ENCODE peak calls at places on chromosomes 13 and 19, in eight cellular contexts. One of them, this sample, is unnamed.

GRCh38 chr13:105050696-105051095 is 1484.8 kb downstream of the EFNB2 start:
- DNase-seq in gastrocnemius medialis: no peak
- DNase-seq in transverse colon: no peak
- DNase-seq in keratinocyte: no peak
- DNase-seq in cardiac muscle cell: peak; percentile 1
- DNase-seq in fibroblast of pulmonary artery: peak; percentile 9
- DNase-seq in heart left ventricle: no peak
- DNase-seq in coronary artery: no peak
- DNase-seq in this sample: no peak

GRCh38 chr19:34678085-34678412 is 571 bp downstream of the ZNF302 start:
- DNase-seq in gastrocnemius medialis: no peak
- DNase-seq in transverse colon: no peak
- DNase-seq in keratinocyte: no peak
- DNase-seq in cardiac muscle cell: no peak
- DNase-seq in fibroblast of pulmonary artery: no peak
- DNase-seq in heart left ventricle: no peak
- DNase-seq in coronary artery: no peak
- DNase-seq in this sample: no peak

GRCh38 chr19:40786060-40787037 is 8.3 kb downstream of the RAB4B start:
- DNase-seq in gastrocnemius medialis: no peak
- DNase-seq in transverse colon: no peak
- DNase-seq in keratinocyte: no peak
- DNase-seq in cardiac muscle cell: no peak
- DNase-seq in fibroblast of pulmonary artery: no peak
- DNase-seq in heart left ventricle: no peak
- DNase-seq in coronary artery: no peak
- DNase-seq in this sample: no peak

GRCh38 chr13:27374650-27375049 is 49.8 kb upstream of the GTF3A start:
- DNase-seq in gastrocnemius medialis: peak; percentile 23
- DNase-seq in transverse colon: peak; percentile 77
- DNase-seq in keratinocyte: peak; percentile 32
- DNase-seq in cardiac muscle cell: peak; percentile 86
- DNase-seq in fibroblast of pulmonary artery: peak; percentile 87
- DNase-seq in heart left ventricle: peak; percentile 47
- DNase-seq in coronary artery: no peak
- DNase-seq in this sample: peak; percentile 70

GRCh38 chr19:14271830-14272229 is 65.9 kb upstream of the ADGRL1 start:
- DNase-seq in gastrocnemius medialis: no peak
- DNase-seq in transverse colon: no peak
- DNase-seq in keratinocyte: no peak
- DNase-seq in cardiac muscle cell: no peak
- DNase-seq in fibroblast of pulmonary artery: no peak
- DNase-seq in heart left ventricle: no peak
- DNase-seq in coronary artery: no peak
- DNase-seq in this sample: no peak

GRCh38 chr13:30466358-30466714 is 600 bp upstream of the HMGB1 start:
- DNase-seq in gastrocnemius medialis: no peak
- DNase-seq in transverse colon: no peak
- DNase-seq in keratinocyte: no peak
- DNase-seq in cardiac muscle cell: no peak
- DNase-seq in fibroblast of pulmonary artery: no peak
- DNase-seq in heart left ventricle: no peak
- DNase-seq in coronary artery: no peak
- DNase-seq in this sample: peak; percentile 65

GRCh38 chr19:17765069-17765618 is 13.9 kb downstream of the FCHO1 start:
- DNase-seq in gastrocnemius medialis: peak; percentile 25
- DNase-seq in transverse colon: peak; percentile 86
- DNase-seq in keratinocyte: no peak
- DNase-seq in cardiac muscle cell: no peak
- DNase-seq in fibroblast of pulmonary artery: no peak
- DNase-seq in heart left ventricle: peak; percentile 60
- DNase-seq in coronary artery: no peak
- DNase-seq in this sample: no peak

GRCh38 chr13:50208826-50209335 is 193.6 kb downstream of the KCNRG start:
- DNase-seq in gastrocnemius medialis: no peak
- DNase-seq in transverse colon: peak; percentile 21
- DNase-seq in keratinocyte: no peak
- DNase-seq in cardiac muscle cell: peak; percentile 92
- DNase-seq in fibroblast of pulmonary artery: peak; percentile 93
- DNase-seq in heart left ventricle: peak; percentile 54
- DNase-seq in coronary artery: no peak
- DNase-seq in this sample: no peak

GRCh38 chr13:68304287-68304893 is 1074.3 kb upstream of the PCDH9 start:
- DNase-seq in gastrocnemius medialis: no peak
- DNase-seq in transverse colon: no peak
- DNase-seq in keratinocyte: no peak
- DNase-seq in cardiac muscle cell: peak; percentile 3
- DNase-seq in fibroblast of pulmonary artery: peak; percentile 19
- DNase-seq in heart left ventricle: no peak
- DNase-seq in coronary artery: no peak
- DNase-seq in this sample: no peak

GRCh38 chr19:9741476-9742171 is 26.9 kb downstream of the ZNF846 start:
- DNase-seq in gastrocnemius medialis: no peak
- DNase-seq in transverse colon: no peak
- DNase-seq in keratinocyte: no peak
- DNase-seq in cardiac muscle cell: no peak
- DNase-seq in fibroblast of pulmonary artery: no peak
- DNase-seq in heart left ventricle: no peak
- DNase-seq in coronary artery: no peak
- DNase-seq in this sample: no peak

GRCh38 chr19:10797541-10798256 is 38.3 kb downstream of the TMED1 start:
- DNase-seq in gastrocnemius medialis: no peak
- DNase-seq in transverse colon: no peak
- DNase-seq in keratinocyte: no peak
- DNase-seq in cardiac muscle cell: no peak
- DNase-seq in fibroblast of pulmonary artery: peak; percentile 49
- DNase-seq in heart left ventricle: no peak
- DNase-seq in coronary artery: no peak
- DNase-seq in this sample: peak; percentile 99

GRCh38 chr19:49553451-49554271 is 25.9 kb downstream of the RCN3 start:
- DNase-seq in gastrocnemius medialis: no peak
- DNase-seq in transverse colon: peak; percentile 70
- DNase-seq in keratinocyte: peak; percentile 78
- DNase-seq in cardiac muscle cell: peak; percentile 44
- DNase-seq in fibroblast of pulmonary artery: peak; percentile 53
- DNase-seq in heart left ventricle: no peak
- DNase-seq in coronary artery: no peak
- DNase-seq in this sample: peak; percentile 81

GRCh38 chr13:78972561-78972960 is 313.6 kb upstream of the OBI1 start:
- DNase-seq in gastrocnemius medialis: no peak
- DNase-seq in transverse colon: no peak
- DNase-seq in keratinocyte: no peak
- DNase-seq in cardiac muscle cell: no peak
- DNase-seq in fibroblast of pulmonary artery: no peak
- DNase-seq in heart left ventricle: no peak
- DNase-seq in coronary artery: no peak
- DNase-seq in this sample: no peak

GRCh38 chr13:93450226-93450625 is 223.6 kb downstream of the GPC6 start:
- DNase-seq in gastrocnemius medialis: no peak
- DNase-seq in transverse colon: no peak
- DNase-seq in keratinocyte: no peak
- DNase-seq in cardiac muscle cell: peak; percentile 80
- DNase-seq in fibroblast of pulmonary artery: peak; percentile 59
- DNase-seq in heart left ventricle: no peak
- DNase-seq in coronary artery: no peak
- DNase-seq in this sample: no peak

GRCh38 chr19:5803441-5803751 is 1.5 kb upstream of the NRTN start:
- DNase-seq in gastrocnemius medialis: no peak
- DNase-seq in transverse colon: no peak
- DNase-seq in keratinocyte: no peak
- DNase-seq in cardiac muscle cell: no peak
- DNase-seq in fibroblast of pulmonary artery: no peak
- DNase-seq in heart left ventricle: no peak
- DNase-seq in coronary artery: no peak
- DNase-seq in this sample: no peak
- TF ChIP-seq CTCF in gastrocnemius medialis: no peak
- TF ChIP-seq CTCF in transverse colon: no peak
- TF ChIP-seq CTCF in keratinocyte: no peak
- TF ChIP-seq CTCF in cardiac muscle cell: no peak
- TF ChIP-seq CTCF in fibroblast of pulmonary artery: no peak
- TF ChIP-seq CTCF in heart left ventricle: no peak
- TF ChIP-seq CTCF in coronary artery: no peak
- TF ChIP-seq CTCF in this sample: no peak

GRCh38 chr19:38264486-38265212 is at the start of gene SPINT2:
- DNase-seq in gastrocnemius medialis: no peak
- DNase-seq in transverse colon: no peak
- DNase-seq in keratinocyte: peak; percentile 73
- DNase-seq in cardiac muscle cell: no peak
- DNase-seq in fibroblast of pulmonary artery: no peak
- DNase-seq in heart left ventricle: no peak
- DNase-seq in coronary artery: no peak
- DNase-seq in this sample: peak; percentile 68
- TF ChIP-seq CTCF in gastrocnemius medialis: no peak
- TF ChIP-seq CTCF in transverse colon: no peak
- TF ChIP-seq CTCF in keratinocyte: no peak
- TF ChIP-seq CTCF in cardiac muscle cell: no peak
- TF ChIP-seq CTCF in fibroblast of pulmonary artery: no peak
- TF ChIP-seq CTCF in heart left ventricle: no peak
- TF ChIP-seq CTCF in coronary artery: no peak
- TF ChIP-seq CTCF in this sample: no peak

GRCh38 chr13:73722120-73722519 is 412.1 kb downstream of the KLF12 start:
- DNase-seq in gastrocnemius medialis: no peak
- DNase-seq in transverse colon: no peak
- DNase-seq in keratinocyte: peak; percentile 62
- DNase-seq in cardiac muscle cell: peak; percentile 49
- DNase-seq in fibroblast of pulmonary artery: peak; percentile 52
- DNase-seq in heart left ventricle: no peak
- DNase-seq in coronary artery: no peak
- DNase-seq in this sample: peak; percentile 31
- TF ChIP-seq CTCF in gastrocnemius medialis: no peak
- TF ChIP-seq CTCF in transverse colon: no peak
- TF ChIP-seq CTCF in keratinocyte: peak; percentile 53
- TF ChIP-seq CTCF in cardiac muscle cell: peak; percentile 38
- TF ChIP-seq CTCF in fibroblast of pulmonary artery: peak; percentile 46
- TF ChIP-seq CTCF in heart left ventricle: no peak
- TF ChIP-seq CTCF in coronary artery: no peak
- TF ChIP-seq CTCF in this sample: no peak

DNA sequence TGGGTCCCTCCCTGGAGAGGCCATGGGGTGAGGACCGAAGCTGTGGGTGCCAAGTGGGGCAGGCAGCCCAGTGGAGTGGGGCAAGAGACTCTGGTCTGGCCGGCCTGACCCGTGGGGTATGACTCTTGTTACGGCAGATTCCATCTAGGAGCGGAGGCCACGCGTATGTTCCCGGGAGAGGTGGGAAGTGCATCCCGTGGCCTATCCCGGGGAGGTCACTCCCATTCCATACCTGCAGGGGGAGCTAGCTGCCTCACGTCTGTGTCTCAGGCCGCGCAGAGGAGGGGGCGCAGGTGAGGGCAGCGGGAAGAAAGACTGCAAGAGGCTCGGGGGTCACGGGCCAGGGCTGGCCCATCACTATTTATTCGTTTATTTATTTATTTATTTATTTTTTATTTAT is 4.9 kb downstream of the CSNK1G2 start:
- DNase-seq in gastrocnemius medialis: no peak
- DNase-seq in transverse colon: peak; percentile 65
- DNase-seq in keratinocyte: no peak
- DNase-seq in cardiac muscle cell: peak; percentile 29
- DNase-seq in fibroblast of pulmonary artery: peak; percentile 25
- DNase-seq in heart left ventricle: peak; percentile 49
- DNase-seq in coronary artery: no peak
- DNase-seq in this sample: peak; percentile 42
- TF ChIP-seq CTCF in gastrocnemius medialis: peak; percentile 36
- TF ChIP-seq CTCF in transverse colon: peak; percentile 63
- TF ChIP-seq CTCF in keratinocyte: peak; percentile 53
- TF ChIP-seq CTCF in cardiac muscle cell: peak; percentile 55
- TF ChIP-seq CTCF in fibroblast of pulmonary artery: peak; percentile 49
- TF ChIP-seq CTCF in heart left ventricle: peak; percentile 51
- TF ChIP-seq CTCF in coronary artery: no peak
- TF ChIP-seq CTCF in this sample: peak; percentile 88

DNA sequence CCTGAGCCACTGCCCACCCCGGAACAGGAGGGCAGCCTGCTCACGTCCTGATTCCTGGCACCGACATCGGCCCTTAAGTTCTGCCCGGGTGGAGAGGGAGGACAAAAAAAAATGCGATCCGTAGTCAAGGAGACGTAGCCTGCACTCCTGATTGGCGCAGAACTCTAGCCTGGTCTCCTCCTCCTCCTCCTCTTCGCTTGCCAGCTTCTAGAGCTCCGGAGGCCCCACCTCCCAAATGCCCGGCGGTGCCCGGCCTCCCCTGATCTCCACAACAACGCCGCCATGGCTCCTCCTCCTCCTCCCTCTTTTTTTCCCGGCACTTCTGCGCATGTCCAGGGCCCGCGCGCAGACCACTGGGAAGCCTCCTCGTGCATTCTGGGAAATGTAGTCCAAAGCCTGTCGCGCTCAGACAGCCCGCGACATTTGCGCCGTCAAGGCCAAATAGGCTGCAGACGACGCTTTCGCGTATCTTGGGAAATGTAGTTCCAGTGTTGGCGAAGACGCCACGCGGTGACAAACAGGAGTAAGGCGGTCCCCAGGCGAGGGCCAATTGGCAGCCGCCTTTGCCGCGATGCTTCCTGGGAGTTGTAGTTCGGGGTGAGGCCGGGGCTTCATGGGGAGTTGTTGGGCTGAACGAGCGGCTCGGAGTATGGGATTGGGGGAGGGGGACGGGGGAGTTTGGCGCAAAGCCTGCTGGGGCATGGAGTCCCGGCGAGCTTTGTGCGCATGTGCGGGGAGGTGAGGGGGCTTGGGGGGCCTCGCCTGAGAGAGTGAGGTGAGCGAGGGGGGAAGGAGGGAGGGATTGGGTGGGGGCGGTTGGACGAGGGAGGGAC is at the start of gene ZNF444:
- DNase-seq in gastrocnemius medialis: peak; percentile 98
- DNase-seq in transverse colon: peak; percentile 100
- DNase-seq in keratinocyte: peak; percentile 93
- DNase-seq in cardiac muscle cell: peak; percentile 100
- DNase-seq in fibroblast of pulmonary artery: peak; percentile 100
- DNase-seq in heart left ventricle: peak; percentile 99
- DNase-seq in coronary artery: peak; percentile 100
- DNase-seq in this sample: peak; percentile 99
- TF ChIP-seq CTCF in gastrocnemius medialis: no peak
- TF ChIP-seq CTCF in transverse colon: no peak
- TF ChIP-seq CTCF in keratinocyte: no peak
- TF ChIP-seq CTCF in cardiac muscle cell: no peak
- TF ChIP-seq CTCF in fibroblast of pulmonary artery: no peak
- TF ChIP-seq CTCF in heart left ventricle: no peak
- TF ChIP-seq CTCF in coronary artery: no peak
- TF ChIP-seq CTCF in this sample: no peak

DNA sequence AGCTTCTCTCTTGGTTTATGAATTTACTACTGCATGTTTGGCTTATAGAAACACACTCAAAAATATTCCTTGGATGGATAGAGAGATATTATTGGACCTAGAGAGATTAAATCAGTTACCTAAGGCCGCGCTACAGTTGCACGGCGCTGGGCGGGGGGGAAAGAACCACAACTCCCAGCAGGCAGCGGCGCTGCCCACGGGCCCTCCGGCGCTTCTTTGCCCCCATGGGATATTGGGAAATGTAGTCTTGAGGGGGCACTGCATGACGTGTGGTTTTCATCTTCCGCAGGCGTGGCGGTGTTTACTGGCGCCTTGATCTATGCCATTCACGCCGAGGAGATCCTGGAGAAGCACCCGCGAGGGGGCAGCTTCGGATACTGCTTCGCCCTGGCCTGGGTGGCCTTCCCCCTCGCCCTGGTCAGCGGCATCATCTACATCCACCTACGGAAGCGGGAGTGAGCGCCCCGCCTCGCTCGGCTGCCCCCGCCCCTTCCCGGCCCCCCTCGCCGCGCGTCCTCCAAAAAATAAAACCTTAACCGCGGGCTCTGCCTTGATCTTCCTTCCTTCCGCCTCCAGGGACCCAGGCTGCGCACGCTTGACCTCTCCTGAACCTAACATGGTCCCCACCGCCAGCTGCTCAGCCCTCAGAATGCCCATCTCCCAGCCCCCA is 4.8 kb downstream of the EMP3 start:
- DNase-seq in gastrocnemius medialis: peak; percentile 17
- DNase-seq in transverse colon: peak; percentile 89
- DNase-seq in keratinocyte: no peak
- DNase-seq in cardiac muscle cell: no peak
- DNase-seq in fibroblast of pulmonary artery: no peak
- DNase-seq in heart left ventricle: peak; percentile 79
- DNase-seq in coronary artery: no peak
- DNase-seq in this sample: peak; percentile 93
- TF ChIP-seq CTCF in gastrocnemius medialis: no peak
- TF ChIP-seq CTCF in transverse colon: no peak
- TF ChIP-seq CTCF in keratinocyte: no peak
- TF ChIP-seq CTCF in cardiac muscle cell: no peak
- TF ChIP-seq CTCF in fibroblast of pulmonary artery: no peak
- TF ChIP-seq CTCF in heart left ventricle: no peak
- TF ChIP-seq CTCF in coronary artery: no peak
- TF ChIP-seq CTCF in this sample: no peak

This sample was measured in activated CD8-positive, alpha-beta T cell treated with anti-CD3 and anti-CD28 coated beads for 36 hours.